ENCODE peak calls at places on chromosomes 3 and 15, in seven cellular contexts. A is neural progenitor cell, O is fibroblast of lung, X is fibroblast of pulmonary artery, T is NCI-H2081, R is Calu3, Z is C1 segment of cervical spinal cord. K is an unnamed sample.

GRCh38 chr15:90879730-90880366 is 4.5 kb upstream of the FES start:
- DNase-seq in A (no peak), O (no peak), X (no peak), T (no peak), R (no peak), Z (no peak), K (no peak)

GRCh38 chr3:170815340-170815739 is 54.7 kb downstream of the RPL22L1 start:
- DNase-seq in A (peak), O (no peak), X (no peak), T (peak), R (peak), Z (no peak), K (no peak)

GRCh38 chr3:142946861-142947260 is 16.6 kb downstream of the PAQR9 start:
- DNase-seq in A (no peak), O (no peak), X (no peak), T (no peak), R (no peak), Z (no peak), K (no peak)

GRCh38 chr15:31090741-31091140 is 10.8 kb downstream of the TRPM1 start:
- DNase-seq in A (no peak), O (no peak), X (no peak), T (no peak), R (no peak), Z (no peak), K (no peak)

GRCh38 chr3:108524547-108524946 is 14.2 kb upstream of the MYH15 start:
- DNase-seq in A (peak), O (no peak), X (peak), T (no peak), R (no peak), Z (no peak), K (no peak)

GRCh38 chr3:154819491-154819890 is 260.6 kb upstream of the MME start:
- DNase-seq in A (no peak), O (no peak), X (no peak), T (no peak), R (no peak), Z (no peak), K (no peak)

GRCh38 chr3:851098-851790 is 241.6 kb upstream of the CNTN6 start:
- DNase-seq in A (peak), O (no peak), X (no peak), T (no peak), R (peak), Z (no peak), K (no peak)

GRCh38 chr3:55491296-55491816 is 4.2 kb upstream of the WNT5A start:
- DNase-seq in A (no peak), O (peak), X (peak), T (no peak), R (no peak), Z (no peak), K (no peak)

GRCh38 chr3:81764665-81765064 is 3.2 kb upstream of the GBE1 start:
- DNase-seq in A (no peak), O (no peak), X (peak), T (no peak), R (no peak), Z (no peak), K (no peak)

GRCh38 chr3:159783780-159784747 is 204.6 kb upstream of the IL12A start:
- DNase-seq in A (no peak), O (peak), X (no peak), T (no peak), R (no peak), Z (no peak), K (no peak)

GRCh38 chr15:22845289-22845900 is 6.9 kb downstream of the NIPA2 start:
- DNase-seq in A (peak), O (peak), X (no peak), T (no peak), R (no peak), Z (no peak), K (no peak)

K was measured in left lobe of liver.